ENCODE peak calls at places on chromosome 20, in four cellular contexts. B, J, E and X are unnamed samples.

GRCh38 chr20:3239026-3239866 is at the start of gene SLC4A11:
- DNase-seq in B (no peak), J (peak), E (peak), X (peak)

GRCh38 chr20:62451970-62452369 is 23.8 kb downstream of the GATA5 start:
- DNase-seq in B (no peak), J (no peak), E (no peak), X (no peak)

GRCh38 chr20:32482251-32483220 is 102.6 kb downstream of the NOL4L start:
- DNase-seq in B (no peak), J (peak), E (no peak), X (peak)

GRCh38 chr20:17752452-17752851 is 52.7 kb downstream of the BANF2 start:
- DNase-seq in B (no peak), J (no peak), E (no peak), X (no peak)

GRCh38 chr20:50313223-50313820 is 122.7 kb downstream of the CEBPB start:
- DNase-seq in B (no peak), J (no peak), E (no peak), X (no peak)

GRCh38 chr20:517221-517620 is 26.4 kb downstream of the CSNK2A1 start:
- DNase-seq in B (no peak), J (no peak), E (no peak), X (no peak)

GRCh38 chr20:1225729-1226313 is at the start of gene RAD21L1:
- DNase-seq in B (peak), J (peak), E (peak), X (peak)

GRCh38 chr20:4813839-4814695 is 92.4 kb downstream of the PRND start:
- DNase-seq in B (no peak), J (no peak), E (no peak), X (peak)

GRCh38 chr20:11338506-11339306 is 579.0 kb upstream of the BTBD3 start:
- DNase-seq in B (no peak), J (no peak), E (no peak), X (no peak)

GRCh38 chr20:48594533-48594932 is 233.3 kb downstream of the PREX1 start:
- DNase-seq in B (no peak), J (no peak), E (no peak), X (no peak)

GRCh38 chr20:63627700-63628245 is 872 bp upstream of the GMEB2 start:
- DNase-seq in B (no peak), J (no peak), E (no peak), X (no peak)

GRCh38 chr20:25579081-25579770 is 6.1 kb downstream of the NINL start:
- DNase-seq in B (no peak), J (no peak), E (no peak), X (no peak)

GRCh38 chr20:63134201-63134612 is 81.7 kb downstream of the YTHDF1 start:
- DNase-seq in B (no peak), J (peak), E (no peak), X (no peak)

GRCh38 chr20:49450281-49450707 is 32.2 kb downstream of the KCNB1 start:
- DNase-seq in B (no peak), J (no peak), E (no peak), X (no peak)

GRCh38 chr20:49894073-49894470 is 21.3 kb downstream of the SPATA2 start:
- DNase-seq in B (no peak), J (no peak), E (no peak), X (no peak)

GRCh38 chr20:11919571-11919970 is 1.9 kb downstream of the BTBD3 start:
- DNase-seq in B (no peak), J (no peak), E (no peak), X (no peak)

GRCh38 chr20:58026361-58026760 is 202.1 kb downstream of the ANKRD60 start:
- DNase-seq in B (no peak), J (no peak), E (no peak), X (no peak)

GRCh38 chr20:19976595-19977372 is 40.4 kb upstream of the NAA20 start:
- DNase-seq in B (no peak), J (peak), E (peak), X (no peak)

GRCh38 chr20:46308258-46309157 is at the start of gene CDH22:
- DNase-seq in B (peak), J (peak), E (peak), X (no peak)

GRCh38 chr20:23255658-23256385 is 94.8 kb upstream of the NXT1 start:
- DNase-seq in B (no peak), J (no peak), E (no peak), X (no peak)

GRCh38 chr20:58243653-58244410 is 15.4 kb upstream of the ANKRD60 start:
- DNase-seq in B (no peak), J (no peak), E (no peak), X (no peak)

GRCh38 chr20:44911264-44911921 is 1.5 kb downstream of the PABPC1L start:
- DNase-seq in B (peak), J (peak), E (peak), X (peak)

GRCh38 chr20:7358670-7359069 is 581.6 kb downstream of the HAO1 start:
- DNase-seq in B (no peak), J (no peak), E (no peak), X (no peak)

GRCh38 chr20:6100261-6100660 is 22.6 kb downstream of the FERMT1 start:
- DNase-seq in B (no peak), J (no peak), E (no peak), X (no peak)